ENCODE peak calls at places on chromosomes 3 and 15, in five cellular contexts. P is AG04450; B is SK-N-SH; L is Peyer's patch; T is naive thymus-derived CD4-positive, alpha-beta T cell. D is an unnamed sample.

GRCh38 chr3:134374791-134375541 is 719 bp upstream of the AMOTL2 start:
- DNase-seq in P (no peak), B (no peak), L (peak; percentile 79), T (no peak), D (no peak)

GRCh38 chr3:115040673-115041286 is 106.3 kb downstream of the ZBTB20 start:
- DNase-seq in P (peak; percentile 4), B (peak; percentile 43), L (peak; percentile 70), T (peak; percentile 35), D (no peak)

GRCh38 chr15:100373037-100373896 is 31.5 kb upstream of the ADAMTS17 start:
- DNase-seq in P (no peak), B (peak; percentile 59), L (no peak), T (no peak), D (no peak)

GRCh38 chr15:36769110-36769509 is 189.7 kb downstream of the CDIN1 start:
- DNase-seq in P (peak; percentile 32), B (no peak), L (no peak), T (no peak), D (no peak)

GRCh38 chr3:94440767-94441493 is 378.1 kb downstream of the NSUN3 start:
- DNase-seq in P (peak; percentile 41), B (no peak), L (no peak), T (no peak), D (no peak)

GRCh38 chr3:39125837-39126500 is 18.5 kb downstream of the TTC21A start:
- DNase-seq in P (no peak), B (no peak), L (peak; percentile 45), T (no peak), D (no peak)

GRCh38 chr3:31412832-31413231 is 119.9 kb upstream of the STT3B start:
- DNase-seq in P (no peak), B (no peak), L (no peak), T (no peak), D (no peak)

GRCh38 chr3:191412764-191413163 is 48.2 kb upstream of the PYDC2 start:
- DNase-seq in P (peak; percentile 86), B (peak; percentile 2), L (no peak), T (no peak), D (no peak)

GRCh38 chr3:64327039-64327804 is 102.0 kb upstream of the PRICKLE2 start:
- DNase-seq in P (no peak), B (no peak), L (peak; percentile 56), T (no peak), D (no peak)

GRCh38 chr3:179363332-179363731 is 15.8 kb downstream of the MFN1 start:
- DNase-seq in P (no peak), B (no peak), L (no peak), T (no peak), D (no peak)

GRCh38 chr3:52498134-52499054 is 3.3 kb downstream of the STAB1 start:
- DNase-seq in P (no peak), B (no peak), L (peak; percentile 67), T (no peak), D (no peak)

GRCh38 chr15:43105077-43105769 is 615 bp downstream of the UBR1 start:
- DNase-seq in P (no peak), B (peak; percentile 21), L (peak; percentile 53), T (no peak), D (no peak)

GRCh38 chr3:185823280-185824044 is 1.4 kb downstream of the IGF2BP2 start:
- DNase-seq in P (no peak), B (peak; percentile 68), L (peak; percentile 70), T (no peak), D (peak; percentile 15)

GRCh38 chr3:65402597-65402996 is 636.1 kb downstream of the MAGI1 start:
- DNase-seq in P (peak; percentile 63), B (no peak), L (no peak), T (no peak), D (no peak)

GRCh38 chr15:25241241-25241801 is 197.5 kb downstream of the UBE3A start:
- DNase-seq in P (no peak), B (no peak), L (no peak), T (no peak), D (peak; percentile 1)
- H3K9me3 ChIP-seq in P (peaks cover 99% of the 10 kb centered on the region), B (no peaks in the 10 kb centered on the region), L (no peaks in the 10 kb centered on the region), T (no peaks in the 10 kb centered on the region), D (no peaks in the 10 kb centered on the region)

GRCh38 chr3:119428538-119428937 is 34.9 kb downstream of the TMEM39A start:
- DNase-seq in P (no peak), B (no peak), L (no peak), T (no peak), D (no peak)
- H3K9me3 ChIP-seq in P (peaks cover 9% of the 10 kb centered on the region), B (peaks cover 19% of the 10 kb centered on the region), L (no peaks in the 10 kb centered on the region), T (peaks cover 9% of the 10 kb centered on the region), D (peaks cover 23% of the 10 kb centered on the region)

GRCh38 chr3:11407644-11408043 is 135.4 kb downstream of the ATG7 start:
- DNase-seq in P (no peak), B (no peak), L (no peak), T (no peak), D (no peak)
- H3K9me3 ChIP-seq in P (peaks cover 13% of the 10 kb centered on the region), B (no peaks in the 10 kb centered on the region), L (peaks cover 7% of the 10 kb centered on the region), T (no peaks in the 10 kb centered on the region), D (no peaks in the 10 kb centered on the region)

DNA sequence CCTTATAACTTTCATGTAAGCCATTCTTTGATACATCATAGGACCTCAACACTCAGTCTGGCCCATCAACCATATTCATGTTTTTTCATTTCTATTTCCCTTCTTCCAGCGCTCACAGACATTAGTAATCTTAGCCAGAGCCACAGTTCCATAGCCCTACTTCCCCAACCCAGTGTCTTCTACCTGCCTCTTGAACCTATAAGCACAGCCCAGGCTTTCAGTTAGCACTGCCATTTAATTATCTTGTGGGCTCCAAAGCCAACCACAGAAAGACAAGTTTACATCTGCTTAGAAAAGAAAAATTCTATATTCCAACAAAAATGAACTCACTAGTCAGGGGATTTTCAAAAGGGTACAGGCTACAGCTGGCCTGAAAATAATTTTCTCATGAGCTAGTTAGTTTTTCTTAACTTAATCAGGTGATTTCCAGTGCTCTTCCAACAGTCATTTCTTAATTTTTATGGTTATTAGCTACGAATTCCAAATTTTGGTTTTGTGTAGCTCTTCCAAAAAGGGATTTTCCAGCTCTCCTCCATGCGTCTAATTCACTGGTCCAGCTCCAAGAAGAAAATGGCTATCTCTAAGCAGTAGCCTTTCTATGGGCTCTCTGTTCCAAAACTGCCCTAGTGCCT is 13.7 kb downstream of the CD200 start:
- DNase-seq in P (no peak), B (no peak), L (no peak), T (no peak), D (no peak)
- H3K9me3 ChIP-seq in P (no peaks in the 10 kb centered on the region), B (no peaks in the 10 kb centered on the region), L (no peaks in the 10 kb centered on the region), T (no peaks in the 10 kb centered on the region), D (no peaks in the 10 kb centered on the region)

GRCh38 chr15:22874256-22874655 is 35.8 kb downstream of the NIPA2 start:
- DNase-seq in P (no peak), B (no peak), L (no peak), T (no peak), D (no peak)
- H3K9me3 ChIP-seq in P (peaks cover 9% of the 10 kb centered on the region), B (no peaks in the 10 kb centered on the region), L (no peaks in the 10 kb centered on the region), T (no peaks in the 10 kb centered on the region), D (no peaks in the 10 kb centered on the region)